ENCODE peak calls at places on chromosomes 16 and 17, in seven cellular contexts. C is SK-N-SH, A is GM12892, K is K562, H is H1, E is GM12891, W is GM12878. B is an unnamed sample.

GRCh38 chr16:89437991-89438390 is 52.4 kb downstream of the ANKRD11 start:
- DNase-seq in E (no peak), C (peak), W (no peak), A (no peak), H (no peak), K (no peak), B (no peak)

GRCh38 chr16:3998793-3999478 is 117.3 kb downstream of the ADCY9 start:
- DNase-seq in W (no peak), H (no peak), E (no peak), A (no peak), K (no peak), C (no peak), B (no peak)

GRCh38 chr16:74463888-74464287 is 42.6 kb upstream of the CLEC18B start:
- DNase-seq in C (no peak), E (peak), W (no peak), A (no peak), H (no peak), K (no peak), B (no peak)

GRCh38 chr16:84806256-84806889 is 13.4 kb upstream of the CRISPLD2 start:
- DNase-seq in H (no peak), K (peak), C (peak), A (peak), E (no peak), W (peak), B (no peak)

GRCh38 chr16:57830890-57831484 is 28.7 kb upstream of the KIFC3 start:
- DNase-seq in W (no peak), K (no peak), H (no peak), E (no peak), C (no peak), A (no peak), B (no peak)

GRCh38 chr16:11599579-11599978 is 12.9 kb upstream of the LITAF start:
- DNase-seq in H (no peak), E (no peak), K (no peak), W (no peak), C (no peak), A (no peak), B (no peak)

GRCh38 chr16:74190292-74190691 is 106.3 kb upstream of the PSMD7 start:
- DNase-seq in W (no peak), A (no peak), E (no peak), H (no peak), K (no peak), C (no peak), B (no peak)

GRCh38 chr16:29675811-29676643 is 3.0 kb upstream of the QPRT start:
- DNase-seq in C (peak), A (no peak), E (no peak), K (peak), W (no peak), H (no peak), B (peak)

GRCh38 chr17:38322156-38322779 is 21.5 kb downstream of the GPR179 start:
- DNase-seq in K (peak), C (peak), E (peak), H (peak), W (no peak), A (peak), B (peak)

DNA sequence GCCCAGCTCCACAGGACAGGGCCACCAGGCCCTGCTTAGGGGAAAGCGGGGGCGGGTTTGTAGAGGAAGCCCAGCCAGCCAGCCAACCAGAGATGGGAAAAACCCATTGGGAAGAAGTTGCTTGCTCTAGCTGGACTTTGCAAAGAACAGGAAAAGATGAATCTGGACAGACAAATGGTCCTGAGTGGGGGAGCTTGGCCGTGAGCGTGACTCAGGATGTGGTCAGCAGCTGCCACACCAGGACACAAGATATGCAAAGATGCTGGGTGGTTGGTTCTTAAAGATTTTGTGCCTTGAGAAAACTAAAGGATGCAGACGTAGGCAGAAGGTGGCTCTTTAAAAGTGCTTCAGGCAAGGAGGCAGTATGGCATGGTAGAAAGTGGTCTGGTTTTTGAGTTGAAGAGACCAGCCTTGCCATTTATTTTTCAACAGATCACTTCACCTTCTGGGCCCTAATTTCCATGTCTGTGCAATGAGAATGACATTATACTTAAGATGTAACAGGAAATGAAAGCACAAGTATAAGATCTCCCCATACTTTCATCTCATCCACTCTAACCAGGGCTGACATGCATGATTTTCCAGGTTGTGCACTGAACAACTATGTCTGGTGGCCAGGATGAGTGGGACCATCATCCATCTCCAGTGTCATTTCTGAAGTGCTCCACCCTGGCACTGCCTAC is 27.8 kb upstream of the HEATR6 start:
- DNase-seq in W (no peak), K (no peak), E (no peak), A (no peak), C (no peak), H (no peak), B (no peak)
- TF ChIP-seq TAF1 in W (no peak), K (no peak), E (no peak), A (no peak), C (no peak), H (no peak), B (no peak)

DNA sequence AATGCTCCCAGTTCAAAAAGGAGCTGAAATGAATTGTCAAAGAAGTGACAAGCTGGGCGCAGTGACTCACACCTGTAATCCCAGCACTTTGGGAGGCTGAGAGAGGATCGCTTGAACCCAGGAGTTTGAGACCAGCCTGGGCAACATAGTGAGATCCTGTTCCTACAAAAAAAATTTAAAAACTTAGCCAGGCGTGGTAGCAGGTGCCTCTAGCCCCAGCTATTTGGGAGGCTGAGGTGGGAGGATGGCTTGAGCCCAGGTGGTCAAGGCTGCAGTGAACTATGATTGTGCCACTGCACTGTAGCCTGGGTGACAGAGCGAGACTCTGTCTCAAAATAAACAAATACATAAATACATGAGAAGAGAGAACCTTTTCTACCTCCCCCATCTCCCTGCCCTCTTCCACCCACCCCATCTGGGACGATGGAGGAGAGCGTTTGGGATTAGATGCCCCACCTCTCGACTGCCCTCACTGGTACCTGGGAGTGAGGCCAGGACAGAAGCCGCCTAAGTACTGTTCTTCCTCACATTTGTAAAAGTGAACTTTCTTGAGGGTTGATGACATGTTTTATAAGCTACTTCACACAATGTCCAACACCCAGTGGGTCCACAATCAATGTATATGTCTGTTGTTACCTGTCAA is 2.4 kb downstream of the IL4R start:
- DNase-seq in H (no peak), K (no peak), C (no peak), W (no peak), A (no peak), E (no peak), B (no peak)
- TF ChIP-seq TAF1 in H (no peak), K (no peak), C (no peak), W (no peak), A (no peak), E (no peak), B (no peak)

DNA sequence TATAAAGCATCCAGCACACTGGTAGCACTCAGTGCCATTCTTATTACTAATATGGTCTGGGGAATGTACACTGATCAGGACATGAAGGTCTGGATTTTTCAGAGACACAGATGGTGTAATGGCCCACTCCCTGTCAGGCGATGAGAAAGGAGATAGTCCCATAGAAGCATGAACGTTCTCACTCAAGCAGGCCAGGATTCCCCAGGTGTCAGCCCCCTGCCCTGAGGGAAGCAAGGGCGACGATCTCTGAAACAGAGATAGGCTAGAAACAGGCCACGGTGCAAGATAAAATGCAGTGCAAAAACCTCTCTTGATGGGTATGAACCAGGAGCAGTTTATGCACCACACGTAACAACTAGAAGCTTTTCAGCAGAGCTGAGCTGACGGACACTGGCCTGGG is 10.6 kb downstream of the PRPSAP1 start:
- DNase-seq in E (no peak), H (no peak), W (no peak), C (peak), A (no peak), K (no peak), B (no peak)
- TF ChIP-seq TAF1 in E (no peak), H (no peak), W (no peak), C (no peak), A (no peak), K (no peak), B (no peak)

DNA sequence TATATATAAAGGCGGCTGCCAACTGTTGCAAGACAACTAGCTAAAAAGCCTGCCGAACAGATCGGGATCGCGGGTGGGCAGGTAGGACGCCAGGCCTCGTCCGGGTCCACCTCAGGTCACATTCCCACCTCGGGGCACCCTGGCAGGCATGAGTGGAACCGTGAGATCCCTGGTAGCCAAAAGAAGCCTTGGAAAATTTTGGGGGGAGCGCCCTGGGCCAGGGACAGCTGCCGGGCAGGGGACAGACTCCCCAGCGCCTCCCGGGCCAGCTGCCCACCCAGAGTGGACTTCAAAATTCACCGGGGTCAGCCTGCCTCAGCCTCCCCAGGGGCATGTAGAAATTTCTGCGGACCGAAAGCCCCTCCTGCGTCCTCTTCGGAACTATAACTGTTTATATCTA is 760.9 kb downstream of the KCNJ18 start:
- DNase-seq in A (no peak), W (no peak), C (no peak), K (no peak), H (no peak), E (no peak), B (no peak)
- TF ChIP-seq TAF1 in A (no peak), W (no peak), C (no peak), K (no peak), H (no peak), E (no peak), B (no peak)

DNA sequence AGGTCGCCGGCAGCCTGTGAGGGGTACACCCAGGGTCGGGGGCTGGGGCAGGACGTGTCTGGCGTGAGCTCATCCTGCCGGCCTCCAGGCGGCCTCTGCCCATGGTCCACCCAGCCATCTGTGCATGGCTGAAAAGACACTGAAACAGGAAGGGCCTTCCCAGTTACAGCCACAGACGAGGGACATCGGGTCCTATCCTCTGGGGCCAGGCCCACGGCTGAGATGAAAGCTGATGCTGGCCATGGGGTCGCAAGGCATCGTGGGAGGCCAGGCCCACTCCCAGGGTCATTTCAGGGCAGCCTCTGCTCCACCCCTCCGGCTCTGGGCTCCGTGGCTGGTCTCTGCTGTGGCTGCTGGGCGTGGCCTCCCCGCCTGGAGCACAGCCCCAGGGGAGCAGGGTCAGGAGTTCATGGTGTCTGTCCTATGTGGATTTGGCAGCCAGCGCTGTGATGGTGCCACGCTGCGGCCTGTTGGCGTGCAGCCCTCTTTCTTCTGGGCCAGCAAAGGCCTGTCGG is 16.6 kb upstream of the ATP6V0C start:
- DNase-seq in A (no peak), K (peak), H (no peak), C (peak), E (no peak), W (no peak), B (no peak)
- TF ChIP-seq TAF1 in A (no peak), K (no peak), H (no peak), C (no peak), E (no peak), W (no peak), B (no peak)

GRCh38 chr16:87611456-87611855 is 9.1 kb downstream of the JPH3 start:
- DNase-seq in C (no peak), H (no peak), A (no peak), E (no peak), W (no peak), K (no peak), B (no peak)
- TF ChIP-seq TAF1 in C (no peak), H (no peak), A (no peak), E (no peak), W (no peak), K (no peak), B (no peak)